ENCODE peak calls at places on chromosomes 7 and 10, in six cellular contexts. W is epithelial cell of esophagus, R is caudate nucleus, P is cardiac muscle cell, S is breast epithelium, G is right atrium auricular region. F is an unnamed sample.

GRCh38 chr7:24797270-24797669 is 40.0 kb upstream of the GSDME start:
- DNase-seq in S (no peak), R (no peak), P (no peak), G (no peak), W (peak; percentile 33), F (no peak)

GRCh38 chr10:24257588-24257987 is 48.6 kb downstream of the KIAA1217 start:
- DNase-seq in G (no peak), R (no peak), S (no peak), W (no peak), P (no peak), F (no peak)

GRCh38 chr10:84076047-84076388 is 63.3 kb upstream of the GHITM start:
- DNase-seq in P (peak; percentile 91), R (no peak), S (no peak), G (no peak), W (peak; percentile 60), F (no peak)

GRCh38 chr7:2479276-2480070 is 3.3 kb upstream of the GRIFIN start:
- DNase-seq in S (no peak), G (no peak), W (no peak), R (no peak), P (no peak), F (no peak)

GRCh38 chr10:58282615-58283014 is 13.7 kb downstream of the CISD1 start:
- DNase-seq in P (peak; percentile 71), G (no peak), W (no peak), R (no peak), S (no peak), F (no peak)

GRCh38 chr7:134695321-134695860 is 48.7 kb downstream of the BPGM start:
- DNase-seq in P (peak; percentile 20), W (no peak), S (no peak), R (no peak), G (no peak), F (no peak)

GRCh38 chr10:12638103-12638502 is 288.8 kb downstream of the CAMK1D start:
- DNase-seq in R (no peak), S (no peak), W (no peak), P (peak; percentile 6), G (no peak), F (peak; percentile 81)

GRCh38 chr10:102117391-102118159 is 2.6 kb downstream of the LDB1 start:
- DNase-seq in R (peak; percentile 82), S (peak; percentile 72), G (peak; percentile 75), W (peak; percentile 68), P (peak; percentile 89), F (peak; percentile 81)

GRCh38 chr10:31723074-31723750 is 205.4 kb downstream of the ARHGAP12 start:
- DNase-seq in G (no peak), W (no peak), R (no peak), P (peak; percentile 20), S (no peak), F (no peak)

GRCh38 chr7:117098457-117098856 is 145.2 kb downstream of the ST7 start:
- DNase-seq in W (peak; percentile 79), S (no peak), P (peak; percentile 66), R (no peak), G (no peak), F (no peak)

GRCh38 chr10:69349542-69349888 is 67.2 kb downstream of the TACR2 start:
- DNase-seq in P (no peak), S (no peak), R (no peak), W (no peak), G (no peak), F (no peak)